ENCODE peak calls at places on chromosomes 7 and 10, in seven cellular contexts. O, P, U, W, B, J and D are unnamed samples.

GRCh38 chr7:111113263-111114017 is 22.5 kb downstream of the LRRN3 start:
- DNase-seq in O (no peak), P (no peak), U (no peak), W (no peak), B (no peak), J (no peak), D (no peak)

GRCh38 chr7:47691974-47692373 is 110.1 kb upstream of the TNS3 start:
- DNase-seq in O (no peak), P (no peak), U (no peak), W (no peak), B (no peak), J (no peak), D (no peak)

GRCh38 chr10:94104316-94105060 is 110.8 kb downstream of the PLCE1 start:
- DNase-seq in O (no peak), P (no peak), U (no peak), W (no peak), B (no peak), J (no peak), D (no peak)

GRCh38 chr7:136845899-136846465 is 22.5 kb upstream of the CHRM2 start:
- DNase-seq in O (no peak), P (no peak), U (no peak), W (no peak), B (no peak), J (no peak), D (no peak)

GRCh38 chr7:2710256-2710655 is 22.3 kb downstream of the AMZ1 start:
- DNase-seq in O (no peak), P (no peak), U (no peak), W (no peak), B (no peak), J (no peak), D (no peak)

GRCh38 chr7:119594956-119595355 is 678.0 kb upstream of the KCND2 start:
- DNase-seq in O (no peak), P (no peak), U (no peak), W (no peak), B (no peak), J (no peak), D (no peak)

GRCh38 chr10:96415896-96416554 is 57.2 kb upstream of the OPALIN start:
- DNase-seq in O (no peak), P (no peak), U (no peak), W (no peak), B (no peak), J (no peak), D (peak; percentile 30)

GRCh38 chr7:44565795-44566559 is 7.7 kb downstream of the DDX56 start:
- DNase-seq in O (no peak), P (no peak), U (no peak), W (no peak), B (no peak), J (no peak), D (no peak)

GRCh38 chr10:90588222-90588621 is 269.6 kb downstream of the HTR7 start:
- DNase-seq in O (no peak), P (no peak), U (no peak), W (no peak), B (no peak), J (no peak), D (no peak)

GRCh38 chr10:117320050-117320665 is 55.1 kb downstream of the PDZD8 start:
- DNase-seq in O (no peak), P (no peak), U (peak; percentile 26), W (no peak), B (no peak), J (no peak), D (no peak)

GRCh38 chr7:129786825-129787563 is 165.8 kb downstream of the UBE2H start:
- DNase-seq in O (no peak), P (no peak), U (no peak), W (no peak), B (no peak), J (no peak), D (no peak)

GRCh38 chr7:114295522-114295921 is 119.1 kb upstream of the FOXP2 start:
- DNase-seq in O (no peak), P (no peak), U (no peak), W (no peak), B (no peak), J (no peak), D (no peak)

GRCh38 chr10:86655173-86655540 is 810 bp downstream of the OPN4 start:
- DNase-seq in O (no peak), P (no peak), U (no peak), W (no peak), B (no peak), J (no peak), D (no peak)

GRCh38 chr7:26151650-26151952 is 397 bp upstream of the NFE2L3 start:
- DNase-seq in O (no peak), P (no peak), U (no peak), W (no peak), B (no peak), J (no peak), D (no peak)

GRCh38 chr7:12564996-12565764 is 5.3 kb upstream of the SCIN start:
- DNase-seq in O (no peak), P (no peak), U (no peak), W (no peak), B (no peak), J (no peak), D (no peak)

GRCh38 chr10:132974249-132974796 is 32.0 kb upstream of the CFAP46 start:
- DNase-seq in O (no peak), P (no peak), U (peak; percentile 32), W (no peak), B (no peak), J (no peak), D (no peak)

GRCh38 chr7:42198974-42199668 is 37.9 kb downstream of the GLI3 start:
- DNase-seq in O (no peak), P (no peak), U (no peak), W (no peak), B (no peak), J (no peak), D (no peak)

GRCh38 chr10:133526957-133527588 is at the start of gene CYP2E1:
- DNase-seq in O (no peak), P (no peak), U (no peak), W (no peak), B (no peak), J (no peak), D (no peak)

GRCh38 chr10:50467209-50467608 is 156.5 kb downstream of the SGMS1 start:
- DNase-seq in O (no peak), P (no peak), U (no peak), W (no peak), B (no peak), J (no peak), D (no peak)

GRCh38 chr10:28125701-28126100 is 126.8 kb upstream of the ODAD2 start:
- DNase-seq in O (no peak), P (no peak), U (no peak), W (no peak), B (no peak), J (no peak), D (no peak)

GRCh38 chr7:91876391-91877133 is 3.9 kb downstream of the MTERF1 start:
- DNase-seq in O (no peak), P (no peak), U (no peak), W (no peak), B (no peak), J (no peak), D (no peak)

GRCh38 chr10:49106451-49106850 is 8.9 kb downstream of the VSTM4 start:
- DNase-seq in O (no peak), P (no peak), U (no peak), W (no peak), B (no peak), J (no peak), D (no peak)

GRCh38 chr10:12459776-12460175 is 110.4 kb downstream of the CAMK1D start:
- DNase-seq in O (no peak), P (no peak), U (no peak), W (no peak), B (no peak), J (no peak), D (no peak)

GRCh38 chr7:142887282-142888015 is 1.9 kb upstream of the TRPV6 start:
- DNase-seq in O (no peak), P (no peak), U (no peak), W (no peak), B (no peak), J (no peak), D (peak; percentile 71)

GRCh38 chr7:41162612-41163011 is 540.3 kb downstream of the INHBA start:
- DNase-seq in O (no peak), P (no peak), U (no peak), W (no peak), B (no peak), J (no peak), D (no peak)

GRCh38 chr7:29319719-29320521 is 125.3 kb downstream of the CHN2 start:
- DNase-seq in O (no peak), P (peak; percentile 45), U (no peak), W (no peak), B (no peak), J (no peak), D (no peak)

GRCh38 chr7:107230334-107230733 is 61.5 kb downstream of the HBP1 start:
- DNase-seq in O (no peak), P (no peak), U (no peak), W (no peak), B (no peak), J (no peak), D (no peak)